ENCODE peak calls at places on chromosomes 4 and X, in four cellular contexts. T, I, H and B are unnamed samples.

GRCh38 chr4:152265149-152265621 is 270.7 kb downstream of the FBXW7 start:
- DNase-seq in T (no peak), I (peak), H (peak), B (peak)

GRCh38 chr4:83114576-83114975 is at the start of gene PLAC8:
- DNase-seq in T (peak), I (no peak), H (peak), B (peak)

GRCh38 chr4:42425146-42426065 is 28.1 kb downstream of the SHISA3 start:
- DNase-seq in T (no peak), I (no peak), H (no peak), B (no peak)

GRCh38 chr4:181950372-181951127 is 292.7 kb upstream of the TENM3 start:
- DNase-seq in T (no peak), I (no peak), H (no peak), B (no peak)

GRCh38 chrX:150575415-150575814 is 7.0 kb downstream of the MTM1 start:
- DNase-seq in T (no peak), I (no peak), H (no peak), B (no peak)

GRCh38 chr4:125179727-125180126 is 135.0 kb upstream of the FAT4 start:
- DNase-seq in T (no peak), I (no peak), H (no peak), B (no peak)

GRCh38 chrX:35351795-35352483 is 409.3 kb downstream of the FAM47B start:
- DNase-seq in T (no peak), I (no peak), H (no peak), B (no peak)

GRCh38 chrX:102746134-102746584 is 25.6 kb downstream of the GPRASP3 start:
- DNase-seq in T (no peak), I (no peak), H (no peak), B (no peak)

GRCh38 chrX:115562492-115562872 is 1.5 kb downstream of the PLS3 start:
- DNase-seq in T (no peak), I (no peak), H (peak), B (peak)

GRCh38 chrX:34559325-34559724 is 97.8 kb downstream of the TMEM47 start:
- DNase-seq in T (no peak), I (no peak), H (no peak), B (no peak)

GRCh38 chr4:98570160-98570797 is 88.1 kb downstream of the TSPAN5 start:
- DNase-seq in T (no peak), I (no peak), H (no peak), B (no peak)

GRCh38 chr4:102116121-102116520 is 229.2 kb downstream of the SLC39A8 start:
- DNase-seq in T (no peak), I (no peak), H (no peak), B (no peak)

GRCh38 chrX:55161581-55161980 is 58.6 kb upstream of the PAGE5 start:
- DNase-seq in T (no peak), I (no peak), H (no peak), B (no peak)

GRCh38 chr4:88533937-88534750 is 10.6 kb upstream of the PYURF start:
- DNase-seq in T (no peak), I (no peak), H (no peak), B (no peak)

GRCh38 chrX:40996886-40997530 is 88.2 kb upstream of the USP9X start:
- DNase-seq in T (no peak), I (peak), H (peak), B (peak)

GRCh38 chr4:13920901-13921300 is 293.4 kb upstream of the BOD1L1 start:
- DNase-seq in T (no peak), I (no peak), H (peak), B (no peak)
- TF ChIP-seq FOXK2 in T (no peak), I (no peak), H (no peak), B (no peak)

DNA sequence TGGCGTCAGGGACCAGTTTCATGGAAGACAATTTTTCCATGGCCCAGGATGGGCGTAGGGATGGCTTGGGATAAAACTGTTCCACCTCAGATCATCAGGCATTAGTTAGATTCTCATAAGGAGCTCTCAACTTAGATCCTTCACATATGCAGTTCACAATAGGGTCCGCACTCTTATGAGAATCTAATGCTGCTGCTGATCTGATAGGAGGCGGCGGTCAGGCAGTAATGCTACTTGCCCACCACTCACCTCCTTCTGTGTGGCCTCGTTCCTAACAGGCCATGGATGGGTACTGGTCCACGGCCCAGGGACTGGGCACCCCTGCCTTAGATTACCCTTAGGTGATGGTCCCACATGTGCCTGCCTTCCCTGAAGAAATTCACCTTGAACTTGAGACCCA is 28.8 kb upstream of the ENPP6 start:
- DNase-seq in T (no peak), I (no peak), H (no peak), B (no peak)
- TF ChIP-seq FOXK2 in T (no peak), I (no peak), H (no peak), B (no peak)

GRCh38 chrX:7054219-7055206 is 93.0 kb upstream of the STS start:
- DNase-seq in T (no peak), I (no peak), H (no peak), B (no peak)

GRCh38 chrX:7060444-7060843 is 87.1 kb upstream of the STS start:
- DNase-seq in T (no peak), I (no peak), H (no peak), B (no peak)

GRCh38 chrX:7059214-7059838 is 88.2 kb upstream of the STS start:
- DNase-seq in T (peak), I (no peak), H (no peak), B (no peak)

GRCh38 chrX:7052541-7052940 is 95.0 kb upstream of the STS start:
- DNase-seq in T (no peak), I (no peak), H (no peak), B (no peak)

DNA sequence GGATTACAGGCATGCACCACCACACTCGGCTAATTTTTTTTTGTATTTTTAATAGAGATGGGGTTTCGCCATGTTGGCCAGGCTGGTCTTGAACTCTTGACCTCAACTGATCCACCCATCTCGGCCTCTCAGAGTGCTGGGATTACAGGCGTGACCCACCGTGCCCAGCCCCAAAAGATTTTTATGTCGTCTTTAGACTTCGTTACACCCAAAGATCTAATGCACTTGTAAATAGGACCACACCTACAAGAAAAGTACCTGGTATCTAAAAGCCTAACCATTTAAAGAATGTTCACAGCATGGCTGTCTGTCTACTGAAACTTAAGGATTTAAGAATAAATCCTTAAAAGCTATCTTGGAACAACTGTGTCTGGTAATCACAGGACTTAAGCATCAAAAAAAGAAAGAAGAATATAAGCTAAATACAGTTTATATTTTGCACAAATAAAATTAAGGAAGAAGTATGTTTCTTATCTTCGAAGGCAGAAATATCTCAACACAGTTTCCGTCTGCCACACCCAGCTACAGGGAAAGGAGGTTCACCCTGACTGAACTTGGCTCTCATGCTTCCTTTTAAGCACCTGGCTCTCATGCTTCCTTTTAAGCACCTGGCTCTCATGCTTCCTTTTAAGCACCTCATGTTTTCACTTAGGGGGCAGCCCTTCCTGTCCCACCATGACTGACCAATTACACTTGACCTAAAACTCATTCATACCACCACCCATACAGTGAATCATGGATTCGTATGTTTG is 92.0 kb upstream of the STS start:
- DNase-seq in T (no peak), I (no peak), H (no peak), B (no peak)
- TF ChIP-seq FOXK2 in T (no peak), I (no peak), H (no peak), B (no peak)

GRCh38 chr4:86615501-86615900 is 21.4 kb downstream of the PTPN13 start:
- DNase-seq in T (no peak), I (no peak), H (no peak), B (no peak)

GRCh38 chr4:86613734-86614133 is 19.6 kb downstream of the PTPN13 start:
- DNase-seq in T (no peak), I (no peak), H (no peak), B (no peak)

DNA sequence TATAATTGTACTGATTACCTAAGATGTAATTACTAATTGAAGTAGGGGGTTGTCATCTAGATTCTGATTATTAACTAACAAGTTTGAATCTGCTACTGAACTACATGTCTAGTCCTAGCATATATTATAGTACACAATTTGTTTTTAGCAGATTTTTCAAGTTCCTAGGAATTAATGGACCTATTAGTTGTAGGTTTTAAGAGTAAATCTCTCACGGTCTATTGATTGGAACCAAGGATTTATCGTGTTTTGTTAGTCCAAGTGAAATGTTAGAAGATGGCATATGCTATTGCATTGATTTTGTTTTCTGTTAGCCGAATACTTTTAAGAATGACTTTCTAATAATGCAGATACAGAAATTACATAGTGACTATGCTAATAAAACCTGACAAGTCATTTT is 20.8 kb downstream of the PTPN13 start:
- DNase-seq in T (no peak), I (no peak), H (no peak), B (no peak)
- TF ChIP-seq FOXK2 in T (no peak), I (no peak), H (no peak), B (no peak)

DNA sequence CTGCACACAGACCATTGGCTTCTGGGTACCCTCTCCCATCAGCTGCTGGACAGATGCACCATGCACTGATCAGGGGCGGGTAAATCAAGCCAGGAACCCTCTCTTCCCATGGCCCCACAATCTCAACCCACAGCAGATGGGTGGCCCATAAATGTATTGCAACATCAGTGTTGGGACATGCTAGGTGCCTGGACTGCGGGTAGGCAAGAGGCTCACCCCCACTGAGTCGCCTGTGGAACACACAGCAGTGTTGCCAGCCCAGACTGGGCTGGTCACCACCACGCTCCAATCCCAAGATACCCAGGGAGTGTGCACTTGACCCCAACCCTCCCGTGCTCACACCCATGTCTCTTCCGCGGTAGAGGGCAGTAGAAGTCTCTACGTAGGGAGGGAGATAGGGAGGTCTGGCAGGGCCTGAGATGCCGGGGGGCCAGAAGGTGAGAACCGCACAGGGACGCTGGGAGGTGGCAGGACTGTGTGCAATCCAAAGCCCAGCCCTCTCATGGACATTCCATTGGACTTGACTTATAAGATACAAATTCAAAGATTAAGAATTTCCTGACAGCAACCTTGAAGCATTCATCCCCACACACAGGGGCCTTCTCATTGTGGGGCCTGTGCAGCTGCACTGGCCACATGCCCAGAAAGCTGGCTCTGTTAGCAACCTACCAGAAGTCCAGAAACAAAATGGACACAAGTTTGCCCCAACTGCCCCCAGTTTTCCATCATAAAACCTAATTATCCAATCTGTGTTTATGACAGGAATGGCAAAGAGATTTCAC is 183.7 kb downstream of the NSUN7 start:
- DNase-seq in T (no peak), I (no peak), H (no peak), B (no peak)
- TF ChIP-seq FOXK2 in T (no peak), I (no peak), H (no peak), B (no peak)

GRCh38 chr4:8198906-8199593 is at the start of gene SH3TC1:
- DNase-seq in T (peak), I (peak), H (peak), B (no peak)

GRCh38 chr4:8195431-8195830 is 3.7 kb upstream of the SH3TC1 start:
- DNase-seq in T (no peak), I (no peak), H (no peak), B (no peak)

GRCh38 chr4:8198206-8198905 is 734 bp upstream of the SH3TC1 start:
- DNase-seq in T (peak), I (no peak), H (no peak), B (no peak)

GRCh38 chr4:8195841-8196460 is 3.1 kb upstream of the SH3TC1 start:
- DNase-seq in T (no peak), I (no peak), H (no peak), B (no peak)

DNA sequence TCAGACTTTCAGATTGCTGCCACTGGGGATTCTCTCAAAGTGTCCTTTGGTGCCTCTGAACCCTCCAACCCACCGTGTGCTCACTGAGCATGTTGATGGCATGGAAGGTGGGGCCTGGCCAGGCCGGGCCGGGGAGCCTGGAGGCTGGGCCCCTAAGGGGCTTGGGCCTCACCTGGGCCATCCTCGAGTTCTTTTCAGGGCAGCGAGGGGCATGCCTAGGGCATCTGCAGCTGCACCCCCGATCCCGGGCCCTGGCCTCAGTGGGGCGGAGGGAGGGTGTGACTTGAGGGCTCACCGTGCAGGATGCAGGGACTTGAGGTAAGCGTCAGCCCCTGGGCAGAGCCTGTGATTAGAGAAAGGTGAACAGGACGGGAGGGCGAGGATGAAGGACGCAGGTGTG is 1.6 kb upstream of the SH3TC1 start:
- DNase-seq in T (no peak), I (no peak), H (no peak), B (no peak)
- TF ChIP-seq FOXK2 in T (no peak), I (no peak), H (no peak), B (no peak)